ENCODE peak calls at places on chromosomes 5 and 9, in six cellular contexts. R is CD8-positive, alpha-beta T cell; F is foreskin keratinocyte; S is colonic mucosa; Q is CD4-positive, alpha-beta memory T cell; D is body of pancreas. U is an unnamed sample.

GRCh38 chr9:85960688-85961093 is 19.7 kb downstream of the NAA35 start:
- DNase-seq in Q (no peak), D (peak; percentile 30), R (no peak), S (no peak), F (no peak), U (no peak)

GRCh38 chr5:157177935-157178334 is 2.7 kb upstream of the ITK start:
- DNase-seq in S (no peak), Q (no peak), F (no peak), R (no peak), D (no peak), U (no peak)

GRCh38 chr5:68950111-68950510 is 143.7 kb upstream of the SLC30A5 start:
- DNase-seq in D (no peak), F (peak; percentile 66), Q (no peak), R (no peak), S (no peak), U (no peak)

GRCh38 chr9:134243778-134244467 is 79.6 kb upstream of the RNU6ATAC start:
- DNase-seq in R (peak; percentile 18), F (no peak), S (no peak), D (peak; percentile 64), Q (peak; percentile 28), U (peak; percentile 64)

GRCh38 chr5:126031989-126032716 is 391.1 kb upstream of the GRAMD2B start:
- DNase-seq in S (no peak), R (no peak), F (no peak), D (peak; percentile 11), Q (no peak), U (no peak)

GRCh38 chr5:32233696-32234447 is 59.8 kb upstream of the GOLPH3 start:
- DNase-seq in R (no peak), Q (no peak), F (no peak), D (peak; percentile 89), S (peak; percentile 31), U (peak; percentile 78)

GRCh38 chr9:3768698-3769458 is 243.1 kb upstream of the RFX3 start:
- DNase-seq in F (no peak), D (peak; percentile 10), Q (no peak), R (no peak), S (peak; percentile 19), U (no peak)

GRCh38 chr5:155728857-155729683 is 597.9 kb upstream of the SGCD start:
- DNase-seq in D (no peak), Q (no peak), S (no peak), R (no peak), F (no peak), U (no peak)

GRCh38 chr5:178590141-178590923 is at the start of gene COL23A1:
- DNase-seq in D (peak; percentile 35), R (peak; percentile 48), F (no peak), S (peak; percentile 36), Q (peak; percentile 16), U (peak; percentile 70)

GRCh38 chr5:173296737-173297676 is 31.2 kb downstream of the STC2 start:
- DNase-seq in F (no peak), D (peak; percentile 62), S (no peak), R (no peak), Q (no peak), U (no peak)
- H3K27me3 ChIP-seq in F (peaks cover 3% of the 10 kb centered on the region), D (no peaks in the 10 kb centered on the region), S (peaks cover 7% of the 10 kb centered on the region), R (no peaks in the 10 kb centered on the region), Q (no peaks in the 10 kb centered on the region), U (no peaks in the 10 kb centered on the region)

GRCh38 chr5:149202910-149203451 is 61.7 kb downstream of the ABLIM3 start:
- DNase-seq in F (no peak), S (no peak), Q (no peak), R (no peak), D (no peak), U (no peak)
- H3K4me1 ChIP-seq in F (peaks cover 9% of the 10 kb centered on the region), S (no peaks in the 10 kb centered on the region), Q (no peaks in the 10 kb centered on the region), R (no peaks in the 10 kb centered on the region), D (no peaks in the 10 kb centered on the region), U (no peaks in the 10 kb centered on the region)

GRCh38 chr9:21970001-21970799 is 24.0 kb downstream of the CDKN2A start:
- DNase-seq in F (no peak), S (no peak), Q (no peak), R (no peak), D (no peak), U (no peak)
- H3K27me3 ChIP-seq in F (peaks cover 100% of the 10 kb centered on the region), S (peaks cover 100% of the 10 kb centered on the region), Q (peaks cover 86% of the 10 kb centered on the region), R (peaks cover 90% of the 10 kb centered on the region), D (peaks cover 24% of the 10 kb centered on the region), U (peaks cover 79% of the 10 kb centered on the region)

DNA sequence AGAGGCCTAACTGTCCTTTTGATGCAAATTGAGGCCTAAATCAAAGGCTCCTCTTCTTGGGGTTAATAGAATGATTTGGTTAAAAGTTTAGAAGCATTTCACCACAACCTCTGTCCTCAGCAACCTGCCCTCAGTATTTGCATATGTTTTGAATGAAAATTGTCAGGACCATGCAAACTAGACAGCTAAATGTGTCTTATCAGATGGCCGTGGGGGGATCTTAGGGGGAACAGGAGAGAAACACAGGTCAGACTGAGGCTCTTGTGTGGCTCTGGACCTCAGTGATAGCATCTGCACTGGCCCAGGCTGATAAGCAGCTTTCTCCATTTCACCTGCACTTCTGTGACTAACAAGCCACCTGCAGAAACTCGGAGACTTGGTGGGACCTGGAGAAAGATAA is 49.0 kb downstream of the FOXI1 start:
- DNase-seq in R (no peak), Q (no peak), F (no peak), D (no peak), S (no peak), U (no peak)
- H3K4me1 ChIP-seq in R (no peaks in the 10 kb centered on the region), Q (no peaks in the 10 kb centered on the region), F (peaks cover 6% of the 10 kb centered on the region), D (peaks cover 13% of the 10 kb centered on the region), S (no peaks in the 10 kb centered on the region), U (no peaks in the 10 kb centered on the region)

GRCh38 chr9:121268598-121269029 is 652 bp downstream of the GSN start:
- DNase-seq in D (peak; percentile 26), F (no peak), R (no peak), S (no peak), Q (no peak), U (no peak)

GRCh38 chr9:121267689-121268597 is at the start of gene GSN:
- DNase-seq in F (no peak), D (peak; percentile 80), Q (peak; percentile 25), R (peak; percentile 54), S (peak; percentile 91), U (peak; percentile 85)

GRCh38 chr9:121266906-121267650 is 884 bp upstream of the GSN start:
- DNase-seq in Q (no peak), R (no peak), F (no peak), D (no peak), S (no peak), U (no peak)

GRCh38 chr9:121269030-121269887 is 1.3 kb downstream of the GSN start:
- DNase-seq in Q (no peak), S (peak; percentile 83), D (peak; percentile 37), R (no peak), F (no peak), U (no peak)

DNA sequence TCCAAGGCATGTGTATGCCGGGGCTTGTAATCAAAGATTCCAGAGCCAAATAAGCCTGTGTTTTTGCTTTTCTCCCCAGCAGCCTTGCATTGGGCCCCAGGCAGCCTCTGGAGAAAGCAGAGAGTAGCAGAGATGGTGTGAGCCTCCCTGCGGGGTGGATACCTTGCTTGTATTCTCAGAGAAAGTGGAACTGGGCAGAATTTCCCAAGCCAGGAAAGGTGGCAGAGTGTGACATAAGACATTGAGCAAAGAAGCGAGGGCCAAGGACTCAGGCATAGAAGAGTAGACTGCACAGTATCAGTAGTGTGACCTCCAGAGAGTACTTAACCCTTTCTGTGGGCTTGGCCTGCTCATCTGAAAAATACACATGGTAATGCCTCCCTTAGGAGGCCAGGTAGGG is 1.6 kb upstream of the GSN start:
- DNase-seq in D (no peak), Q (no peak), S (no peak), R (no peak), F (no peak), U (no peak)
- H3K27me3 ChIP-seq in D (no peaks in the 10 kb centered on the region), Q (no peaks in the 10 kb centered on the region), S (no peaks in the 10 kb centered on the region), R (no peaks in the 10 kb centered on the region), F (no peaks in the 10 kb centered on the region), U (no peaks in the 10 kb centered on the region)

GRCh38 chr9:136527721-136528710 is 17.8 kb downstream of the NOTCH1 start:
- DNase-seq in D (peak; percentile 42), F (no peak), Q (no peak), R (no peak), S (peak; percentile 88), U (no peak)
- H3K4me1 ChIP-seq in D (peaks cover 86% of the 10 kb centered on the region), F (no peaks in the 10 kb centered on the region), Q (peaks cover 47% of the 10 kb centered on the region), R (peaks cover 47% of the 10 kb centered on the region), S (peaks cover 73% of the 10 kb centered on the region), U (peaks cover 12% of the 10 kb centered on the region)

DNA sequence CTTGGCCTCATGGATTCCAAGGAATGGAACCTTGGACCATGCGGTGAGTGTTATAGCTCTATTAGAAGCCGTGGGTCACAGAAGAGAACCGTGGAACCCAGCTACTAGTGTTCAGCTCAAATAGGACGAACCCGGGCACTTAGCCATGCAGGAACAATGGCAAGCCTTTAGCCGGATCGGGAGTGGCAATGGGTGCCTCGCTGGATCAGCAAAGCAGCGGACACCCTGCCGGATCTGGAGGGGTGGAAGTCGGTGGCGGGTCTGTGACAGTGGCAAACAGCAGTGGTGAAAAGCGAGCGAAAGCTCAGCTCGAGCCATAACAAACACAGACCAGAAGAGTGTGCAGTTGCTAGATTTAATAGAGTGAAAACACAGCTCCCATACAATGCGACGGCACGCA is 2.4 kb upstream of the CDO1 start:
- DNase-seq in Q (no peak), F (no peak), D (no peak), R (no peak), S (no peak), U (no peak)
- H3K27me3 ChIP-seq in Q (peaks cover 32% of the 10 kb centered on the region), F (peaks cover 63% of the 10 kb centered on the region), D (no peaks in the 10 kb centered on the region), R (peaks cover 30% of the 10 kb centered on the region), S (peaks cover 22% of the 10 kb centered on the region), U (no peaks in the 10 kb centered on the region)